ENCODE peak calls at places on chromosome 21, in seven cellular contexts. I is testis, K is H1, Y is ovary, G is uterus, E is tibial nerve, L is A549. B is an unnamed sample.

GRCh38 chr21:42003051-42003461 is 7.1 kb downstream of the ZBTB21 start:
- DNase-seq in G (no peak), L (no peak), Y (no peak), K (no peak), E (no peak), I (no peak), B (no peak)

GRCh38 chr21:42861311-42862122 is 17.8 kb downstream of the WDR4 start:
- DNase-seq in E (no peak), G (no peak), Y (no peak), I (no peak), L (no peak), K (no peak), B (no peak)

GRCh38 chr21:35512321-35512720 is 463.2 kb upstream of the RUNX1 start:
- DNase-seq in Y (no peak), I (no peak), E (no peak), K (no peak), L (no peak), G (no peak), B (no peak)

GRCh38 chr21:43188712-43189151 is 19.9 kb downstream of the CRYAA start:
- DNase-seq in E (peak; percentile 11), G (no peak), K (no peak), Y (peak; percentile 10), L (no peak), I (peak; percentile 73), B (no peak)

GRCh38 chr21:26070822-26071425 is 99.6 kb downstream of the APP start:
- DNase-seq in E (peak; percentile 37), I (peak; percentile 41), Y (peak; percentile 40), G (peak; percentile 52), L (peak; percentile 7), K (no peak), B (no peak)

GRCh38 chr21:43881283-43881682 is 16.3 kb downstream of the AGPAT3 start:
- DNase-seq in K (no peak), L (no peak), Y (no peak), I (no peak), E (no peak), G (no peak), B (no peak)

GRCh38 chr21:18384771-18385170 is 18.8 kb downstream of the TMPRSS15 start:
- DNase-seq in Y (no peak), G (no peak), L (peak; percentile 2), E (no peak), K (no peak), I (no peak), B (no peak)

GRCh38 chr21:20023199-20023598 is 975.0 kb upstream of the NCAM2 start:
- DNase-seq in Y (no peak), L (no peak), K (no peak), E (no peak), I (no peak), G (no peak), B (no peak)

GRCh38 chr21:16280731-16281130 is 550.9 kb downstream of the USP25 start:
- DNase-seq in K (no peak), L (no peak), G (no peak), E (no peak), I (peak; percentile 27), Y (no peak), B (no peak)

GRCh38 chr21:42401164-42401563 is 2.5 kb upstream of the UBASH3A start:
- DNase-seq in E (no peak), I (no peak), L (no peak), K (no peak), G (no peak), Y (no peak), B (no peak)

GRCh38 chr21:44027607-44028286 is 15.6 kb downstream of the TRAPPC10 start:
- DNase-seq in L (no peak), Y (no peak), G (no peak), E (no peak), I (no peak), K (no peak), B (no peak)

GRCh38 chr21:41188476-41189146 is 20.7 kb downstream of the BACE2 start:
- DNase-seq in I (no peak), Y (no peak), K (no peak), G (no peak), L (no peak), E (no peak), B (no peak)

GRCh38 chr21:41630249-41630648 is 122.3 kb upstream of the TMPRSS2 start:
- DNase-seq in E (no peak), G (peak; percentile 22), Y (no peak), I (no peak), L (peak; percentile 98), K (no peak), B (no peak)

GRCh38 chr21:16634522-16634914 is 878.3 kb upstream of the CXADR start:
- DNase-seq in E (no peak), G (no peak), K (no peak), L (no peak), I (no peak), Y (no peak), B (no peak)

GRCh38 chr21:34986561-34987533 is 62.3 kb downstream of the RUNX1 start:
- DNase-seq in L (no peak), K (no peak), G (no peak), Y (no peak), I (no peak), E (no peak), B (no peak)

GRCh38 chr21:36792505-36792967 is 93.6 kb downstream of the SIM2 start:
- DNase-seq in E (no peak), K (no peak), Y (no peak), I (no peak), L (peak; percentile 16), G (no peak), B (no peak)
- H3K27ac ChIP-seq in E (no peak overlapping the region), K (no peak overlapping the region), Y (no peak overlapping the region), I (no peak overlapping the region), L (no peak overlapping the region), G (no peak overlapping the region), B (no peak overlapping the region)

GRCh38 chr21:45362748-45363145 is 42.2 kb upstream of the COL18A1 start:
- DNase-seq in E (no peak), L (no peak), Y (no peak), I (no peak), G (no peak), K (no peak), B (no peak)
- TF ChIP-seq POLR2A in E (no peak), L (no peak), Y (no peak), I (no peak), G (no peak), K (no peak), B (no peak)

DNA sequence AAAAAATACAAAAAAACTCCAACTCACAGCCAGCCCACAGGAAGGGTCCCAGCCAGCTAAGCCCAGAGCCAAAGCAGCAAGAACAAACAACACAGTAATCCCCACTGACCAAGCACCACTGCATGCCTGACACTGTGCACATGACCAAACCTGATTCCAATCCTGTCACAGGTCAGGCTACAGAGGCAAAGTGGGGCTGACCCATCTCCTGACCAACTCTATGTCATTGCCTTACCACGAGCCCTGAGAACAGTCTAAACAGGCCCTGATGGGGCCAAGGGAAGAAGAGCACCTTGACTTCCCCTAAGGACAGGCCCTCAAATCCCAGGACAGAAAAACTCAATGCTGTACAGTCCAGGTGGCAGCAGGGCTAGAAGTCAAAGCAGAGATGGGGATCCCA is 2.4 kb downstream of the LSS start:
- DNase-seq in L (no peak), Y (no peak), E (no peak), I (peak; percentile 28), G (no peak), K (no peak), B (peak; percentile 47)
- H3K4me1 ChIP-seq in L (peaks cover 14% of the 10 kb centered on the region), Y (peaks cover 13% of the 10 kb centered on the region), E (peaks cover 38% of the 10 kb centered on the region), I (peaks cover 19% of the 10 kb centered on the region), G (peaks cover 17% of the 10 kb centered on the region), K (peaks cover 12% of the 10 kb centered on the region), B (no peaks in the 10 kb centered on the region)

DNA sequence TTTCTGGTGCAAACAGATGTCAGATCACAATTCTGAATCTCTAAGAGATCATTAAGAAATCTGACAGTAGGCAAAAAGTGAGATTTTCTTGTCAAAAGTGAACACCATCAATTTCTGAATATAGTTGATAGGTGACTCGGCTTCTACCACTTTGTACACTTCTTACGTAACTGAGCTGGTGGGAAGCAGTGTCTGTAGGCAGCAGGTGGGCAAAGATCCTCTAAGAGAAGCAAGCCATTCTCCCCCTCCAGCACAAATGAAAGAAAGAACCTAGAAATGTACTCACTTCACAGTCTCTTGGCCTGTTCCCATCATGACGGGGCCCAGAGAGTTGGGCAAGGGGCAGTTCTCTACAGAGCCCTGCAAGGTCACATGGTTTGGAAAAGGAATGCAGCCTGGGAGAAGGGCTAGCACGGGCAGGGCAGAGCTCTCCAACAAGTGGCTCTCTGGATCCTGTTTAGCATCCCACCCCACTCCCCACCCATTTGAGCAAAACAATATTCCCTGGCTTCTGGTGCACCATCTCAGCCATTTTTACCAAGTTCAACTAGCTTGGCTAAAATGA is 412.6 kb downstream of the LTN1 start:
- DNase-seq in L (no peak), K (no peak), Y (no peak), G (no peak), E (no peak), I (no peak), B (no peak)
- H3K27ac ChIP-seq in L (no peak overlapping the region), K (no peak overlapping the region), Y (no peak overlapping the region), G (no peak overlapping the region), E (no peak overlapping the region), I (no peak overlapping the region), B (no peak overlapping the region)